ENCODE peak calls at places on chromosomes 4 and X, in nine cellular contexts. O is heart left ventricle; E is brain microvascular endothelial cell; Y is AG04449; Z is lower lobe of right lung; R is RWPE2; B is endodermal cell; Q is CD8-positive, alpha-beta T cell; M is lower leg skin. W is an unnamed sample.
A peak's percentile ranks its signal among the peaks of the same experiment; 100 is the strongest.

GRCh38 chr4:118224239-118224829 is 128.5 kb downstream of the PRSS12 start:
- DNase-seq in M (no peak), B (no peak), E (peak; percentile 14), O (no peak), R (no peak), Z (no peak), Q (no peak), Y (peak; percentile 26), W (peak; percentile 76)

GRCh38 chr4:184357783-184358182 is 116.6 kb downstream of the IRF2 start:
- DNase-seq in Y (no peak), R (no peak), O (no peak), B (peak; percentile 3), M (no peak), Q (no peak), E (no peak), Z (no peak), W (no peak)

GRCh38 chrX:67545772-67546495 is 2.1 kb downstream of the AR start:
- DNase-seq in M (no peak), E (no peak), Q (no peak), B (peak; percentile 64), R (no peak), Z (peak; percentile 48), Y (no peak), O (peak; percentile 40), W (no peak)

GRCh38 chrX:151384807-151385206 is 12.2 kb upstream of the VMA21 start:
- DNase-seq in B (no peak), M (no peak), E (no peak), Q (no peak), O (peak; percentile 27), R (no peak), Y (no peak), Z (peak; percentile 46), W (no peak)

GRCh38 chr4:124337874-124338273 is 374.7 kb downstream of the ANKRD50 start:
- DNase-seq in M (no peak), O (peak; percentile 73), E (no peak), R (no peak), Q (no peak), B (no peak), Y (no peak), Z (no peak), W (peak; percentile 52)

GRCh38 chr4:117164338-117164737 is 79.0 kb upstream of the TRAM1L1 start:
- DNase-seq in E (no peak), O (no peak), B (no peak), M (no peak), Z (no peak), Y (no peak), Q (no peak), R (no peak), W (no peak)

GRCh38 chr4:123600426-123600825 is 203.8 kb downstream of the SPRY1 start:
- DNase-seq in B (no peak), Q (no peak), Z (no peak), Y (no peak), R (no peak), O (no peak), E (no peak), M (no peak), W (no peak)

GRCh38 chrX:31580227-31580626 is 508.4 kb upstream of the FTHL17 start:
- DNase-seq in M (no peak), Q (no peak), Y (no peak), Z (no peak), B (peak; percentile 57), E (peak; percentile 22), O (no peak), R (no peak), W (peak; percentile 1)

GRCh38 chrX:44223150-44223549 is 120.3 kb downstream of the EFHC2 start:
- DNase-seq in M (no peak), R (no peak), O (no peak), Z (no peak), Y (no peak), B (no peak), E (peak; percentile 54), Q (no peak), W (peak; percentile 69)

GRCh38 chr4:37244583-37245390 is at the start of gene NWD2:
- DNase-seq in Q (no peak), E (no peak), Z (peak; percentile 46), Y (no peak), O (no peak), B (peak; percentile 82), M (no peak), R (peak; percentile 38), W (no peak)

GRCh38 chr4:77074961-77075855 is 581 bp downstream of the CCNI start:
- DNase-seq in M (peak; percentile 93), Q (peak; percentile 69), Z (peak; percentile 90), E (peak; percentile 57), Y (no peak), R (peak; percentile 72), B (peak; percentile 87), O (peak; percentile 87), W (peak; percentile 65)

GRCh38 chrX:134933248-134933647 is 57.5 kb upstream of the SMIM10 start:
- DNase-seq in E (no peak), R (no peak), M (no peak), O (no peak), B (no peak), Q (no peak), Z (no peak), Y (no peak), W (no peak)

GRCh38 chrX:106415276-106415895 is 196.4 kb upstream of the RADX start:
- DNase-seq in Z (no peak), R (no peak), M (no peak), O (no peak), E (peak; percentile 23), Q (no peak), B (peak; percentile 50), Y (no peak), W (peak; percentile 46)

GRCh38 chrX:19805054-19805690 is 82.2 kb downstream of the SH3KBP1 start:
- DNase-seq in E (no peak), Y (no peak), Q (no peak), R (no peak), M (no peak), O (no peak), Z (no peak), B (no peak), W (peak; percentile 37)

GRCh38 chrX:109511113-109511512 is 25.5 kb upstream of the NXT2 start:
- DNase-seq in Z (no peak), Q (no peak), M (no peak), B (no peak), O (no peak), Y (no peak), E (no peak), R (no peak), W (no peak)

GRCh38 chrX:121641560-121641959 is 594.1 kb downstream of the GLUD2 start:
- DNase-seq in B (no peak), R (no peak), E (no peak), O (no peak), M (no peak), Z (no peak), Q (no peak), Y (no peak), W (peak; percentile 60)

GRCh38 chr4:184899261-184900134 is 73.7 kb upstream of the ACSL1 start:
- DNase-seq in Y (no peak), R (no peak), Z (peak; percentile 83), M (peak; percentile 87), O (peak; percentile 36), E (no peak), Q (no peak), B (no peak), W (peak; percentile 2)

GRCh38 chrX:68249401-68249831 is 183.9 kb downstream of the OPHN1 start:
- DNase-seq in Z (no peak), Q (no peak), M (no peak), E (no peak), R (no peak), B (no peak), O (peak; percentile 64), Y (no peak), W (no peak)

GRCh38 chrX:95325185-95325584 is 1359.5 kb upstream of the DIAPH2 start:
- DNase-seq in R (no peak), Y (no peak), M (no peak), E (no peak), B (no peak), Q (no peak), Z (no peak), O (no peak), W (no peak)

DNA sequence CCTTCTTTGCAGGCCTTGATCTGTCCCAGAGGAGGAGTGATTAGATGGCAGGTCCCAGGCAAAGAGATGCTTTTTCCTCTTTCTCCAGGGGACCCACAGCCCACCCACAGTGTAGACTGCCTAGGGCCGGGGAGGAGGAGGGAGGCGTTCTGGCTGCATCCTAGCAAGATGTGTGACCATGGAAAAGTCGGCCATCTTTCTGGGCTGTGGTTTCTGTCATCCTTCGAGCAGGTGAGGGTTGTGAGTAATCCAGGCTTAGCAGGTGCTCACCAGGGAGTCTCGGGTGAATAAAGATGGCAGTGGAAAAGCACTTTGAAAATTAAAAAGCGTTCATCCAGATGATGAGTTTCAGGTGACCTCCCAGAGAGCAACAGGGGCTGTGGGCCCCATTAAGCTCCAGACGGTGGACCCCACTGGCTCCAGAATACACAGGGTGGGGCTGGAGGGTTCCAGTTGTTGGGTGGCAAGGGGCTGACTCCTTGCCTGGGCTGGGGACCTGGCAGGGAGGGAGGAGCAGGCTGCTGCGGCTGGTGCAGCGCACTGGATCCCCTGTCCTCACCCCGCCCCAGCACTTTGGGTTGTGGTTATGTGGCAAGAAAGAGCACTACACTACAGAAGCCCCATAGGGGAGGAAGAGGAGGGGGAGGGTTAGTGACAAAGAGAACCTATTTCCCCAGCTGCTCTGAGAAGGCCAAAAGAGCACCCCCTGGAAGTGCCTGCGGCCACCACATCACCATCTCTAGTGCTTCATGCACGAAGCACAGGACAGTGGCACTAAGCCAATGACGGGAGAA is 23.7 kb downstream of the ELF4 start:
- DNase-seq in M (no peak), B (no peak), Y (no peak), O (no peak), E (no peak), Z (peak; percentile 68), Q (peak; percentile 58), R (no peak), W (no peak)
- H3K4me3 ChIP-seq in M (no peak overlapping the region), B (no peak overlapping the region), Y (no peak overlapping the region), O (no peak overlapping the region), E (no peak overlapping the region), Z (peak overlapping the region; percentile 23), Q (peak overlapping the region; percentile 71), R (no peak overlapping the region), W (no peak overlapping the region)

DNA sequence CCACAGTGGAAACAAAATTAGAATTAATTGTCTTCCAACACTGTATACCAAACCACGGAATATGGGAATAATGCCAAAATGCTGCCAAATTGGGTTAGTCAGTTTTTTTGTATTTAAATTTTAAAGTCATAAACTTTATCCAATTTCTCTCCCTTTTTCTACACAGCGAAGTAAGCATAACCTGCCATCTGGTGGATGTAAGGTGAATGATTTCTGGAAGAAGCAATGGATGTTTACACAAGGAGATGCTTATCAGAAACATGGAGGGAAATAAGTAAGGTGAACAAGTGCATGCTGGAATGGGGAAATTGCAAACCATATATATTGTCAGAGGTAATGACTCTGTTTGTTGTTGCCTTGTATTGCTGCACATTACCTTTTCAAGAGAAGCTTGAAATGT is 691.9 kb downstream of the TECRL start:
- DNase-seq in Y (no peak), E (no peak), Z (no peak), R (no peak), Q (no peak), M (no peak), B (no peak), O (no peak), W (no peak)
- TF ChIP-seq CTCF in Y (no peak), E (no peak), Z (no peak), R (peak; percentile 68), Q (no peak), M (no peak), B (peak; percentile 77), O (no peak), W (no peak)

GRCh38 chrX:131746491-131746968 is 202.7 kb downstream of the OR13H1 start:
- DNase-seq in R (no peak), M (peak; percentile 95), E (peak; percentile 67), Q (no peak), B (peak; percentile 66), Z (no peak), Y (no peak), O (peak; percentile 87), W (peak; percentile 2)
- H3K4me3 ChIP-seq in R (no peak overlapping the region), M (no peak overlapping the region), E (peak overlapping the region; percentile 67), Q (no peak overlapping the region), B (no peak overlapping the region), Z (no peak overlapping the region), Y (no peak overlapping the region), O (peak overlapping the region; percentile 44), W (no peak overlapping the region)

GRCh38 chr4:4430492-4431195 is 43.7 kb downstream of the NSG1 start:
- DNase-seq in B (peak; percentile 89), E (peak; percentile 89), Z (no peak), Y (peak; percentile 58), O (peak; percentile 35), R (no peak), M (no peak), Q (peak; percentile 21), W (peak; percentile 91)
- TF ChIP-seq CTCF in B (peak; percentile 87), E (peak; percentile 93), Z (peak; percentile 41), Y (peak; percentile 86), O (peak; percentile 48), R (peak; percentile 83), M (no peak), Q (peak; percentile 72), W (peak; percentile 84)